ENCODE peak calls at places on chromosomes 11 and 22, in nine cellular contexts. One of them, this sample, is unnamed.

GRCh38 chr22:46734830-46735453 is 3.1 kb downstream of the CERK start:
- DNase-seq in GOT3: no peak
- DNase-seq in effector CD4-positive, alpha-beta T cell: peak
- DNase-seq in nucleus accumbens: no peak
- DNase-seq in Caki2: peak
- DNase-seq in glutamatergic neuron: no peak
- DNase-seq in endodermal cell: no peak
- DNase-seq in skeletal muscle cell: no peak
- DNase-seq in endothelial cell: no peak
- DNase-seq in this sample: no peak

GRCh38 chr11:125173556-125173955 is 9.0 kb downstream of the PKNOX2 start:
- DNase-seq in GOT3: no peak
- DNase-seq in effector CD4-positive, alpha-beta T cell: no peak
- DNase-seq in nucleus accumbens: no peak
- DNase-seq in Caki2: no peak
- DNase-seq in glutamatergic neuron: no peak
- DNase-seq in endodermal cell: no peak
- DNase-seq in skeletal muscle cell: no peak
- DNase-seq in endothelial cell: no peak
- DNase-seq in this sample: no peak

GRCh38 chr11:120929090-120929489 is 94.8 kb upstream of the TBCEL start:
- DNase-seq in GOT3: no peak
- DNase-seq in effector CD4-positive, alpha-beta T cell: no peak
- DNase-seq in nucleus accumbens: peak
- DNase-seq in Caki2: no peak
- DNase-seq in glutamatergic neuron: no peak
- DNase-seq in endodermal cell: no peak
- DNase-seq in skeletal muscle cell: no peak
- DNase-seq in endothelial cell: no peak
- DNase-seq in this sample: no peak

GRCh38 chr11:13861411-13861810 is 101.1 kb upstream of the SPON1 start:
- DNase-seq in GOT3: no peak
- DNase-seq in effector CD4-positive, alpha-beta T cell: no peak
- DNase-seq in nucleus accumbens: no peak
- DNase-seq in Caki2: no peak
- DNase-seq in glutamatergic neuron: no peak
- DNase-seq in endodermal cell: peak
- DNase-seq in skeletal muscle cell: no peak
- DNase-seq in endothelial cell: no peak
- DNase-seq in this sample: no peak

GRCh38 chr11:1230456-1231395 is 7.9 kb downstream of the MUC5B start:
- DNase-seq in GOT3: no peak
- DNase-seq in effector CD4-positive, alpha-beta T cell: no peak
- DNase-seq in nucleus accumbens: no peak
- DNase-seq in Caki2: no peak
- DNase-seq in glutamatergic neuron: peak
- DNase-seq in endodermal cell: peak
- DNase-seq in skeletal muscle cell: no peak
- DNase-seq in endothelial cell: no peak
- DNase-seq in this sample: peak

GRCh38 chr22:37427711-37428635 is 694 bp upstream of the ELFN2 start:
- DNase-seq in GOT3: no peak
- DNase-seq in effector CD4-positive, alpha-beta T cell: no peak
- DNase-seq in nucleus accumbens: no peak
- DNase-seq in Caki2: peak
- DNase-seq in glutamatergic neuron: no peak
- DNase-seq in endodermal cell: peak
- DNase-seq in skeletal muscle cell: no peak
- DNase-seq in endothelial cell: no peak
- DNase-seq in this sample: no peak

GRCh38 chr11:72613977-72614376 is 60.2 kb downstream of the PDE2A start:
- DNase-seq in GOT3: no peak
- DNase-seq in effector CD4-positive, alpha-beta T cell: no peak
- DNase-seq in nucleus accumbens: no peak
- DNase-seq in Caki2: no peak
- DNase-seq in glutamatergic neuron: no peak
- DNase-seq in endodermal cell: no peak
- DNase-seq in skeletal muscle cell: no peak
- DNase-seq in endothelial cell: no peak
- DNase-seq in this sample: no peak

GRCh38 chr22:46002757-46003270 is 25.9 kb upstream of the WNT7B start:
- DNase-seq in GOT3: no peak
- DNase-seq in effector CD4-positive, alpha-beta T cell: no peak
- DNase-seq in nucleus accumbens: no peak
- DNase-seq in Caki2: peak
- DNase-seq in glutamatergic neuron: no peak
- DNase-seq in endodermal cell: no peak
- DNase-seq in skeletal muscle cell: no peak
- DNase-seq in endothelial cell: no peak
- DNase-seq in this sample: no peak

GRCh38 chr22:18056802-18057474 is 20.9 kb upstream of the PEX26 start:
- DNase-seq in GOT3: no peak
- DNase-seq in effector CD4-positive, alpha-beta T cell: no peak
- DNase-seq in nucleus accumbens: no peak
- DNase-seq in Caki2: no peak
- DNase-seq in glutamatergic neuron: no peak
- DNase-seq in endodermal cell: no peak
- DNase-seq in skeletal muscle cell: no peak
- DNase-seq in endothelial cell: no peak
- DNase-seq in this sample: no peak

GRCh38 chr11:74926304-74927030 is 22.4 kb downstream of the XRRA1 start:
- DNase-seq in GOT3: no peak
- DNase-seq in effector CD4-positive, alpha-beta T cell: no peak
- DNase-seq in nucleus accumbens: no peak
- DNase-seq in Caki2: no peak
- DNase-seq in glutamatergic neuron: no peak
- DNase-seq in endodermal cell: no peak
- DNase-seq in skeletal muscle cell: peak
- DNase-seq in endothelial cell: no peak
- DNase-seq in this sample: no peak

GRCh38 chr11:43943931-43944751 is 1.7 kb downstream of the C11orf96 start:
- DNase-seq in GOT3: peak
- DNase-seq in effector CD4-positive, alpha-beta T cell: no peak
- DNase-seq in nucleus accumbens: no peak
- DNase-seq in Caki2: peak
- DNase-seq in glutamatergic neuron: peak
- DNase-seq in endodermal cell: peak
- DNase-seq in skeletal muscle cell: no peak
- DNase-seq in endothelial cell: peak
- DNase-seq in this sample: peak

GRCh38 chr11:20584093-20584774 is 15.2 kb upstream of the SLC6A5 start:
- DNase-seq in GOT3: no peak
- DNase-seq in effector CD4-positive, alpha-beta T cell: no peak
- DNase-seq in nucleus accumbens: no peak
- DNase-seq in Caki2: no peak
- DNase-seq in glutamatergic neuron: no peak
- DNase-seq in endodermal cell: no peak
- DNase-seq in skeletal muscle cell: no peak
- DNase-seq in endothelial cell: no peak
- DNase-seq in this sample: no peak

GRCh38 chr11:128725630-128726461 is 32.0 kb downstream of the FLI1 start:
- DNase-seq in GOT3: no peak
- DNase-seq in effector CD4-positive, alpha-beta T cell: peak
- DNase-seq in nucleus accumbens: no peak
- DNase-seq in Caki2: no peak
- DNase-seq in glutamatergic neuron: no peak
- DNase-seq in endodermal cell: no peak
- DNase-seq in skeletal muscle cell: no peak
- DNase-seq in endothelial cell: no peak
- DNase-seq in this sample: no peak

GRCh38 chr11:9399466-9399865 is 15.0 kb downstream of the IPO7 start:
- DNase-seq in GOT3: no peak
- DNase-seq in effector CD4-positive, alpha-beta T cell: no peak
- DNase-seq in nucleus accumbens: no peak
- DNase-seq in Caki2: no peak
- DNase-seq in glutamatergic neuron: no peak
- DNase-seq in endodermal cell: no peak
- DNase-seq in skeletal muscle cell: no peak
- DNase-seq in endothelial cell: no peak
- DNase-seq in this sample: no peak

GRCh38 chr11:126150256-126150655 is 61.2 kb downstream of the RPUSD4 start:
- DNase-seq in GOT3: no peak
- DNase-seq in effector CD4-positive, alpha-beta T cell: no peak
- DNase-seq in nucleus accumbens: no peak
- DNase-seq in Caki2: no peak
- DNase-seq in glutamatergic neuron: no peak
- DNase-seq in endodermal cell: no peak
- DNase-seq in skeletal muscle cell: no peak
- DNase-seq in endothelial cell: no peak
- DNase-seq in this sample: no peak

GRCh38 chr11:103800406-103801114 is 235.9 kb upstream of the DDI1 start:
- DNase-seq in GOT3: no peak
- DNase-seq in effector CD4-positive, alpha-beta T cell: no peak
- DNase-seq in nucleus accumbens: no peak
- DNase-seq in Caki2: no peak
- DNase-seq in glutamatergic neuron: peak
- DNase-seq in endodermal cell: peak
- DNase-seq in skeletal muscle cell: no peak
- DNase-seq in endothelial cell: peak
- DNase-seq in this sample: peak

GRCh38 chr11:611001-611996 is 4.5 kb downstream of the IRF7 start:
- DNase-seq in GOT3: no peak
- DNase-seq in effector CD4-positive, alpha-beta T cell: no peak
- DNase-seq in nucleus accumbens: no peak
- DNase-seq in Caki2: no peak
- DNase-seq in glutamatergic neuron: no peak
- DNase-seq in endodermal cell: no peak
- DNase-seq in skeletal muscle cell: no peak
- DNase-seq in endothelial cell: no peak
- DNase-seq in this sample: no peak

GRCh38 chr11:15967966-15968365 is 388.4 kb downstream of the SOX6 start:
- DNase-seq in GOT3: no peak
- DNase-seq in effector CD4-positive, alpha-beta T cell: no peak
- DNase-seq in nucleus accumbens: no peak
- DNase-seq in Caki2: no peak
- DNase-seq in glutamatergic neuron: no peak
- DNase-seq in endodermal cell: no peak
- DNase-seq in skeletal muscle cell: peak
- DNase-seq in endothelial cell: no peak
- DNase-seq in this sample: no peak

GRCh38 chr22:38861927-38862326 is 10.1 kb downstream of the CBX6 start:
- DNase-seq in GOT3: no peak
- DNase-seq in effector CD4-positive, alpha-beta T cell: no peak
- DNase-seq in nucleus accumbens: no peak
- DNase-seq in Caki2: no peak
- DNase-seq in glutamatergic neuron: no peak
- DNase-seq in endodermal cell: no peak
- DNase-seq in skeletal muscle cell: no peak
- DNase-seq in endothelial cell: no peak
- DNase-seq in this sample: no peak

GRCh38 chr22:24429411-24430365 is 2.3 kb downstream of the ADORA2A start:
- DNase-seq in GOT3: no peak
- DNase-seq in effector CD4-positive, alpha-beta T cell: peak
- DNase-seq in nucleus accumbens: no peak
- DNase-seq in Caki2: no peak
- DNase-seq in glutamatergic neuron: peak
- DNase-seq in endodermal cell: no peak
- DNase-seq in skeletal muscle cell: no peak
- DNase-seq in endothelial cell: no peak
- DNase-seq in this sample: no peak

GRCh38 chr22:41367039-41367679 is 14.6 kb upstream of the TEF start:
- DNase-seq in GOT3: peak
- DNase-seq in effector CD4-positive, alpha-beta T cell: no peak
- DNase-seq in nucleus accumbens: peak
- DNase-seq in Caki2: peak
- DNase-seq in glutamatergic neuron: peak
- DNase-seq in endodermal cell: peak
- DNase-seq in skeletal muscle cell: peak
- DNase-seq in endothelial cell: no peak
- DNase-seq in this sample: peak

GRCh38 chr11:45930031-45930794 is 7.8 kb downstream of the LARGE2 start:
- DNase-seq in GOT3: no peak
- DNase-seq in effector CD4-positive, alpha-beta T cell: no peak
- DNase-seq in nucleus accumbens: no peak
- DNase-seq in Caki2: no peak
- DNase-seq in glutamatergic neuron: no peak
- DNase-seq in endodermal cell: no peak
- DNase-seq in skeletal muscle cell: no peak
- DNase-seq in endothelial cell: no peak
- DNase-seq in this sample: no peak

GRCh38 chr11:1460396-1460795 is 26.2 kb downstream of the MOB2 start:
- DNase-seq in GOT3: no peak
- DNase-seq in effector CD4-positive, alpha-beta T cell: no peak
- DNase-seq in nucleus accumbens: peak
- DNase-seq in Caki2: no peak
- DNase-seq in glutamatergic neuron: no peak
- DNase-seq in endodermal cell: no peak
- DNase-seq in skeletal muscle cell: no peak
- DNase-seq in endothelial cell: no peak
- DNase-seq in this sample: no peak